ENCODE peak calls at places on chromosomes 3 and 15, in four cellular contexts. One of them, this sample, is unnamed. For H3K4me1, the result is how much of the 10 kb centered on the place peaks cover.

GRCh38 chr3:183340222-183340621 is 87.2 kb downstream of the B3GNT5 start:
- DNase-seq in heart left ventricle: no peak
- DNase-seq in Peyer's patch: no peak
- DNase-seq in pancreas: no peak
- DNase-seq in this sample: no peak

GRCh38 chr3:48268936-48269551 is 28.1 kb downstream of the ZNF589 start:
- DNase-seq in heart left ventricle: no peak
- DNase-seq in Peyer's patch: peak
- DNase-seq in pancreas: no peak
- DNase-seq in this sample: no peak

GRCh38 chr3:137962251-137962650 is 47.7 kb upstream of the CLDN18 start:
- DNase-seq in heart left ventricle: no peak
- DNase-seq in Peyer's patch: no peak
- DNase-seq in pancreas: no peak
- DNase-seq in this sample: no peak

GRCh38 chr3:53166781-53167291 is 5.8 kb downstream of the PRKCD start:
- DNase-seq in heart left ventricle: peak
- DNase-seq in Peyer's patch: peak
- DNase-seq in pancreas: no peak
- DNase-seq in this sample: no peak

GRCh38 chr3:158842946-158843345 is 41.1 kb downstream of the MFSD1 start:
- DNase-seq in heart left ventricle: no peak
- DNase-seq in Peyer's patch: no peak
- DNase-seq in pancreas: no peak
- DNase-seq in this sample: no peak

GRCh38 chr15:77535845-77536244 is 96.9 kb downstream of the LINGO1 start:
- DNase-seq in heart left ventricle: no peak
- DNase-seq in Peyer's patch: no peak
- DNase-seq in pancreas: no peak
- DNase-seq in this sample: no peak

GRCh38 chr15:73001840-73002239 is 50.4 kb upstream of the NEO1 start:
- DNase-seq in heart left ventricle: no peak
- DNase-seq in Peyer's patch: no peak
- DNase-seq in pancreas: no peak
- DNase-seq in this sample: no peak

GRCh38 chr3:186990878-186991308 is 60.6 kb downstream of the ST6GAL1 start:
- DNase-seq in heart left ventricle: no peak
- DNase-seq in Peyer's patch: no peak
- DNase-seq in pancreas: no peak
- DNase-seq in this sample: no peak

GRCh38 chr15:62770752-62771151 is 271.8 kb upstream of the TPM1 start:
- DNase-seq in heart left ventricle: no peak
- DNase-seq in Peyer's patch: no peak
- DNase-seq in pancreas: no peak
- DNase-seq in this sample: no peak

GRCh38 chr3:110126065-110126464 is 788.7 kb upstream of the DPPA4 start:
- DNase-seq in heart left ventricle: peak
- DNase-seq in Peyer's patch: no peak
- DNase-seq in pancreas: no peak
- DNase-seq in this sample: no peak

GRCh38 chr3:136122006-136122405 is 74.1 kb downstream of the MSL2 start:
- DNase-seq in heart left ventricle: no peak
- DNase-seq in Peyer's patch: no peak
- DNase-seq in pancreas: no peak
- DNase-seq in this sample: no peak

GRCh38 chr3:58679974-58680656 is 13.5 kb upstream of the FAM3D start:
- DNase-seq in heart left ventricle: no peak
- DNase-seq in Peyer's patch: peak
- DNase-seq in pancreas: no peak
- DNase-seq in this sample: peak

GRCh38 chr15:52566889-52567288 is 1.9 kb downstream of the ARPP19 start:
- DNase-seq in heart left ventricle: no peak
- DNase-seq in Peyer's patch: no peak
- DNase-seq in pancreas: no peak
- DNase-seq in this sample: no peak

GRCh38 chr3:194640829-194641228 is 7.6 kb upstream of the TMEM44 start:
- DNase-seq in heart left ventricle: no peak
- DNase-seq in Peyer's patch: no peak
- DNase-seq in pancreas: no peak
- DNase-seq in this sample: no peak

GRCh38 chr15:80437492-80437891 is 33.3 kb downstream of the ARNT2 start:
- DNase-seq in heart left ventricle: no peak
- DNase-seq in Peyer's patch: peak
- DNase-seq in pancreas: no peak
- DNase-seq in this sample: no peak

GRCh38 chr3:27544372-27544865 is 60.2 kb upstream of the SLC4A7 start:
- DNase-seq in heart left ventricle: no peak
- DNase-seq in Peyer's patch: no peak
- DNase-seq in pancreas: no peak
- DNase-seq in this sample: no peak

GRCh38 chr3:143849854-143850549 is 1.7 kb upstream of the SLC9A9 start:
- DNase-seq in heart left ventricle: no peak
- DNase-seq in Peyer's patch: no peak
- DNase-seq in pancreas: no peak
- DNase-seq in this sample: peak

GRCh38 chr3:42652611-42653302 is 740 bp upstream of the ZBTB47 start:
- DNase-seq in heart left ventricle: peak
- DNase-seq in Peyer's patch: peak
- DNase-seq in pancreas: peak
- DNase-seq in this sample: peak

GRCh38 chr3:48662753-48663488 is at the start of gene CELSR3:
- DNase-seq in heart left ventricle: no peak
- DNase-seq in Peyer's patch: peak
- DNase-seq in pancreas: peak
- DNase-seq in this sample: peak

GRCh38 chr3:47799733-47800132 is 3.2 kb upstream of the DHX30 start:
- DNase-seq in heart left ventricle: no peak
- DNase-seq in Peyer's patch: no peak
- DNase-seq in pancreas: no peak
- DNase-seq in this sample: no peak

GRCh38 chr15:94323076-94323475 is 91.7 kb downstream of the MCTP2 start:
- DNase-seq in heart left ventricle: no peak
- DNase-seq in Peyer's patch: no peak
- DNase-seq in pancreas: no peak
- DNase-seq in this sample: no peak

GRCh38 chr3:101722394-101723173 is 1.8 kb upstream of the CEP97 start:
- DNase-seq in heart left ventricle: no peak
- DNase-seq in Peyer's patch: peak
- DNase-seq in pancreas: no peak
- DNase-seq in this sample: no peak

GRCh38 chr3:67739851-67740250 is 85.4 kb upstream of the SUCLG2 start:
- DNase-seq in heart left ventricle: no peak
- DNase-seq in Peyer's patch: no peak
- DNase-seq in pancreas: no peak
- DNase-seq in this sample: no peak

GRCh38 chr3:16288664-16289063 is 23.7 kb downstream of the OXNAD1 start:
- DNase-seq in heart left ventricle: no peak
- DNase-seq in Peyer's patch: no peak
- DNase-seq in pancreas: no peak
- DNase-seq in this sample: no peak

GRCh38 chr15:61393524-61393923 is 164.4 kb upstream of the RORA start:
- DNase-seq in heart left ventricle: no peak
- DNase-seq in Peyer's patch: no peak
- DNase-seq in pancreas: no peak
- DNase-seq in this sample: no peak

GRCh38 chr3:79040701-79041100 is 727.1 kb downstream of the ROBO1 start:
- DNase-seq in heart left ventricle: no peak
- DNase-seq in Peyer's patch: no peak
- DNase-seq in pancreas: no peak
- DNase-seq in this sample: no peak

GRCh38 chr3:108202080-108202479 is 20.1 kb downstream of the IFT57 start:
- DNase-seq in heart left ventricle: no peak
- DNase-seq in Peyer's patch: no peak
- DNase-seq in pancreas: no peak
- DNase-seq in this sample: no peak

GRCh38 chr3:196057663-196058356 is 24.1 kb downstream of the TFRC start:
- DNase-seq in heart left ventricle: no peak
- DNase-seq in Peyer's patch: no peak
- DNase-seq in pancreas: no peak
- DNase-seq in this sample: no peak

GRCh38 chr3:190534986-190535385 is 21.1 kb downstream of the IL1RAP start:
- DNase-seq in heart left ventricle: no peak
- DNase-seq in Peyer's patch: no peak
- DNase-seq in pancreas: no peak
- DNase-seq in this sample: no peak

GRCh38 chr15:90765966-90766365 is 48.8 kb downstream of the BLM start:
- DNase-seq in heart left ventricle: no peak
- DNase-seq in Peyer's patch: no peak
- DNase-seq in pancreas: no peak
- DNase-seq in this sample: no peak

GRCh38 chr3:172447611-172448579 is at the start of gene GHSR:
- DNase-seq in heart left ventricle: no peak
- DNase-seq in Peyer's patch: no peak
- DNase-seq in pancreas: no peak
- DNase-seq in this sample: no peak

GRCh38 chr3:123328851-123329635 is 119.8 kb downstream of the ADCY5 start:
- DNase-seq in heart left ventricle: peak
- DNase-seq in Peyer's patch: peak
- DNase-seq in pancreas: peak
- DNase-seq in this sample: peak

GRCh38 chr15:89486726-89487050 is 9.7 kb downstream of the RHCG start:
- DNase-seq in heart left ventricle: no peak
- DNase-seq in Peyer's patch: peak
- DNase-seq in pancreas: no peak
- DNase-seq in this sample: peak

GRCh38 chr15:77060560-77060959 is 10.3 kb downstream of the TSPAN3 start:
- DNase-seq in heart left ventricle: no peak
- DNase-seq in Peyer's patch: no peak
- DNase-seq in pancreas: no peak
- DNase-seq in this sample: no peak

DNA sequence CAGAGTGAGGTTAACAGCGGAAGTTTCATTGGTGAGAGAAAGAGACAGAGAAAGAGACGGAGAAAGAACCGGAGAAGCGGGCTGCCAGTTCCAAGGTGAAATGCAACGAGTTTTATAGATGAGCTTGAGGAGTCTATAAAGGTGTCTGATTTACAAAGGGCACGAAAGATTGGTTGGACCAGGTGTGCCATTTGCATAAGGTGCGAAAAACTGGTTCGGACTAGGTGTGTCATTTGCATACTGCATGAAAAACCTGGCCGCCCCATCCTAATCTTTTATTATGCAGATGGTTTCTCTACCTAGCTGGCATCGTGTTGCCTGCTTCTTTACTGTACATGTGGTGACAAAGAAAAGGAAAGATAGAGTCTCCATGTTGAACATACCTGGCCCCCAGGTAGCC is 253.8 kb upstream of the IGF1R start:
- DNase-seq in heart left ventricle: no peak
- DNase-seq in Peyer's patch: no peak
- DNase-seq in pancreas: no peak
- DNase-seq in this sample: no peak
- H3K4me1 ChIP-seq in heart left ventricle: under half
- H3K4me1 ChIP-seq in Peyer's patch: under half
- H3K4me1 ChIP-seq in pancreas: under half
- H3K4me1 ChIP-seq in this sample: under half

DNA sequence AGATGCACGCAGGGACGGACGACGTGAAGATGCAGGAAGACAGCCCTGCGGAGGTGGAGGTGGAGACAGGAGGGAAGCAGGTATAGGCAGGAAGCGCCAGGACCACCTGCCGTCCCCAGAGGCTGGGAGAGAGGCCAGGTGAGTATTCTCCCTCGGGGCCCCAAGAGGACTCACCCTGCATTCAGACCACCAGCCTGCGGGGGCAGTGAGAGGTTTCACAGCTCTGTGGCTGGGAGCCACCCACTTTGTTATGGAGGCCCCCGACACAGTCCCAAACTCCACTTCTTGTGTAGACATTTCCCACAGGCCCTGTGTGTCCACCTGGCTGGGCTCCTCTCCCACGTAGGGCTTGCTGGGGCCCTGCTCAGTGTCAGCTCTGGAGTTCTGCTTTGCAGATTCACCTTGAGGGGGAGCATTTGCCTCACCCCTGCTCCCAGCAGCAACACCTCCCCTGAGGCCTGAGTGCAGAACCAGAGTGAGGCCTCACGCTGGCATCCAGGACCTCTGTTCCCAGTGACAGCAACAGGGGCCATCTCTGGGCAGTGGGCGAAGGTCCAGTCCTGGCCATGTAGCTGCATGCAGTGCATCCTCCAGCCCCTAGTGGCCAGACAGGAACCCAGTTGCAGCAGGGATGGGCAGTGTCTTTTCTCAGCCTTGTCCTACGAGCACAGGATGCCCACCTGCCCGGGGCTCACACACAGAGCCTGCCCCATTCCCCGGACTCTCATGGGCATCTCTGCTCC is 119.4 kb upstream of the IQSEC1 start:
- DNase-seq in heart left ventricle: peak
- DNase-seq in Peyer's patch: no peak
- DNase-seq in pancreas: no peak
- DNase-seq in this sample: no peak
- TF ChIP-seq CTCF in heart left ventricle: no peak
- TF ChIP-seq CTCF in Peyer's patch: no peak
- TF ChIP-seq CTCF in pancreas: no peak
- TF ChIP-seq CTCF in this sample: no peak

DNA sequence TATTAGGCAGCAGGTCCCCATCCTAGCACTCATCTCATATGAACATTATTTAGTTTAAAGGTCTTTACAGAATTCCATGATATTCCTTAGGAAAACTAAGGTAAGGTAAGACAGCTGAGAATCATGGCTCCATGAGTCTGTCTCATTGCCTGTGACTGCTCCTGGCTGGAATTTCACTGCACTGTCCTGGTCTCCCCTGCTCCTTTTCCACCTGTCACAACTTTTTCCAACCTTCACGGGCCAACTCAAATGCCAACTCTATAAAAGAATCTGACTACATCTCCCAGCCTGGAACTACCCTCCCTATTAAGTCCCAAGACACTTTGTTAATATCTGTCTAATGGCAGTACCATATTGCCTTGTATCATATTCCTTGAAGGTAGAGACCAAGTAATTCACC is 7.6 kb downstream of the CNBP start:
- DNase-seq in heart left ventricle: no peak
- DNase-seq in Peyer's patch: no peak
- DNase-seq in pancreas: no peak
- DNase-seq in this sample: no peak
- H3K4me1 ChIP-seq in heart left ventricle: half or more
- H3K4me1 ChIP-seq in Peyer's patch: under half
- H3K4me1 ChIP-seq in pancreas: half or more
- H3K4me1 ChIP-seq in this sample: half or more

DNA sequence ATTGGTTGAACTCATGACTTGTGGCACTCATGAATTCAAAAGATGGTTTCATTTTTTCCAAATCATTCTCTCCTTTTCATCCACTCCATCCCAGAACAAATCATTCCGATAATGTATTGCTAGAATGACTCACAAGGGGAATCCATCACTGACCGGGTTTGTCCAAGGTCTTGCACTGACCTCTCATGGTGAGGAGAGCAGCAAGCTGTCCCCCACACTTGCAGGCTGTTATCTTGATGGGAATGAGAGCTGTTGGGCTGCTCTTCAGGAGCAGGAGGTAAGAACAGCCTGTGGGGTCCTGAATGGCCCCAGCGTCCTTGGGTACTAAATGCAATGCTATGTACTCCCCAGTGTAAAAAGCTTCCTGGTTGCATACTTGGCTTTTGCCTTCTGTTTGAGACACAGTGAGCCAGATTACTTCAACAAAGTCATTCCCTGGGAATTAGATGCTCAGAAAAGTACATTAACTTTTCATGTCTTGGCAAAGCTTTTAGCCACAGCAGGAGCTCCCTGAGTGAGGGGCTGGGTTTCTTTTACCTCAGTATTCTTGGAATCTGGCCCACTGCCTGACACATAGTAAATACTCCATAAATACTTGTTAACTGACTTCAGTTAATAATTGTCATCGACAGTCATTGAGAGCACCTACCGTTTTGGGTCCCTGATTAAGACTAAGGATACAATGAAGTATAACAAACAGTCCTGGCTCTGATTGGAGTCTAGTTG is 24.1 kb downstream of the CCNL1 start:
- DNase-seq in heart left ventricle: no peak
- DNase-seq in Peyer's patch: peak
- DNase-seq in pancreas: no peak
- DNase-seq in this sample: no peak
- TF ChIP-seq CTCF in heart left ventricle: no peak
- TF ChIP-seq CTCF in Peyer's patch: no peak
- TF ChIP-seq CTCF in pancreas: no peak
- TF ChIP-seq CTCF in this sample: no peak

This sample was measured in mucosa of descending colon.